ENCODE peak calls at places on chromosome 13, in nine cellular contexts. H, Q, O, C, U, Y, G, W and I are unnamed samples. For H3K9me3 and H3K4me1, the result is how much of the 10 kb centered on the place peaks cover.

GRCh38 chr13:42574011-42574410 is at the start of gene TNFSF11:
- DNase-seq in H (no peak), Q (no peak), C (no peak), Y (no peak), G (no peak), W (no peak), O (no peak), U (peak), I (peak)

GRCh38 chr13:113724780-113725315 is 34.2 kb upstream of the TMEM255B start:
- DNase-seq in W (peak), C (peak), H (peak), O (peak), U (peak), G (peak), Q (peak), Y (peak), I (peak)

GRCh38 chr13:28542804-28543203 is 47.9 kb upstream of the FLT1 start:
- DNase-seq in C (no peak), U (no peak), W (no peak), Q (no peak), H (no peak), O (no peak), Y (no peak), G (no peak), I (no peak)

GRCh38 chr13:45925151-45925550 is 73.6 kb upstream of the SIAH3 start:
- DNase-seq in Y (no peak), C (no peak), W (no peak), G (no peak), H (no peak), U (no peak), Q (no peak), O (no peak), I (no peak)

GRCh38 chr13:100497394-100497793 is 91.2 kb downstream of the GGACT start:
- DNase-seq in U (no peak), C (no peak), G (peak), Q (no peak), H (no peak), O (no peak), W (no peak), Y (no peak), I (no peak)

GRCh38 chr13:32581177-32581786 is 5.0 kb upstream of the PDS5B start:
- DNase-seq in U (no peak), O (no peak), Q (no peak), Y (peak), C (no peak), G (peak), W (no peak), H (no peak), I (peak)

GRCh38 chr13:40982772-40983171 is 36.3 kb downstream of the ELF1 start:
- DNase-seq in Y (no peak), C (no peak), W (peak), H (peak), U (no peak), G (peak), O (no peak), Q (no peak), I (peak)

GRCh38 chr13:52003551-52003950 is 7.7 kb downstream of the ATP7B start:
- DNase-seq in O (no peak), C (no peak), H (no peak), Y (no peak), Q (no peak), G (no peak), W (no peak), U (peak), I (no peak)

GRCh38 chr13:66795636-66796035 is 434.5 kb downstream of the PCDH9 start:
- DNase-seq in H (no peak), W (no peak), U (no peak), Q (no peak), C (no peak), O (no peak), Y (no peak), G (no peak), I (no peak)

GRCh38 chr13:24039621-24040475 is 120.7 kb upstream of the SPATA13 start:
- DNase-seq in U (no peak), O (no peak), H (peak), Q (no peak), C (no peak), G (no peak), W (no peak), Y (no peak), I (no peak)

GRCh38 chr13:46377554-46377953 is 9.5 kb downstream of the RUBCNL start:
- DNase-seq in H (no peak), Y (no peak), C (no peak), W (no peak), U (no peak), G (no peak), Q (no peak), O (no peak), I (no peak)

GRCh38 chr13:113083402-113084061 is 22.1 kb upstream of the F7 start:
- DNase-seq in U (no peak), G (peak), O (peak), H (no peak), W (no peak), Y (no peak), Q (no peak), C (no peak), I (no peak)

GRCh38 chr13:37481858-37482227 is 116.7 kb downstream of the POSTN start:
- DNase-seq in Y (no peak), H (no peak), W (no peak), C (no peak), G (no peak), Q (no peak), U (no peak), O (no peak), I (no peak)

GRCh38 chr13:40916207-40916998 is 102.7 kb downstream of the ELF1 start:
- DNase-seq in W (no peak), G (peak), H (no peak), Q (no peak), O (no peak), U (no peak), C (no peak), Y (no peak), I (no peak)

GRCh38 chr13:99384468-99384867 is 77.3 kb upstream of the GPR183 start:
- DNase-seq in W (no peak), C (no peak), G (no peak), H (no peak), U (no peak), O (no peak), Y (no peak), Q (no peak), I (no peak)

GRCh38 chr13:98575876-98576214 is 1.1 kb downstream of the STK24 start:
- DNase-seq in Y (no peak), C (no peak), O (no peak), U (no peak), W (no peak), G (no peak), Q (no peak), H (no peak), I (no peak)

GRCh38 chr13:107864543-107865460 is 350.5 kb downstream of the LIG4 start:
- DNase-seq in C (no peak), H (no peak), W (no peak), O (no peak), Q (no peak), G (peak), U (no peak), Y (peak), I (peak)

GRCh38 chr13:110920038-110920437 is 5.2 kb upstream of the ANKRD10 start:
- DNase-seq in O (no peak), G (no peak), Y (no peak), Q (peak), W (no peak), H (no peak), C (no peak), U (no peak), I (no peak)

GRCh38 chr13:112063309-112063626 is 3.7 kb upstream of the SOX1 start:
- DNase-seq in G (no peak), U (no peak), H (no peak), Q (no peak), C (no peak), W (no peak), Y (no peak), O (no peak), I (no peak)

GRCh38 chr13:107678075-107678689 is 537.2 kb downstream of the LIG4 start:
- DNase-seq in U (no peak), G (peak), O (no peak), W (no peak), Y (no peak), H (no peak), Q (no peak), C (no peak), I (peak)

GRCh38 chr13:51125495-51126226 is 14.6 kb upstream of the C13orf42 start:
- DNase-seq in H (peak), C (no peak), U (peak), G (peak), O (no peak), Q (peak), W (peak), Y (peak), I (peak)

GRCh38 chr13:44015808-44016207 is 136.1 kb downstream of the LACC1 start:
- DNase-seq in C (no peak), W (no peak), G (no peak), Q (no peak), Y (no peak), U (no peak), O (no peak), H (no peak), I (no peak)

GRCh38 chr13:101655435-101655834 is 203.0 kb downstream of the ITGBL1 start:
- DNase-seq in O (no peak), Q (no peak), C (no peak), Y (no peak), W (no peak), U (no peak), H (peak), G (peak), I (no peak)

GRCh38 chr13:44853641-44854040 is 135.6 kb downstream of the NUFIP1 start:
- DNase-seq in O (no peak), U (no peak), Q (peak), C (no peak), Y (peak), G (no peak), H (no peak), W (no peak), I (peak)

GRCh38 chr13:22062478-22063205 is 391.8 kb downstream of the FGF9 start:
- DNase-seq in Q (no peak), W (no peak), O (no peak), C (no peak), G (no peak), U (no peak), Y (no peak), H (no peak), I (no peak)

GRCh38 chr13:90091611-90092010 is 1255.9 kb upstream of the MIR17HG start:
- DNase-seq in H (no peak), C (no peak), W (no peak), Y (no peak), Q (no peak), U (no peak), O (no peak), G (no peak), I (no peak)

GRCh38 chr13:81927347-81927746 is 1586.4 kb upstream of the SPRY2 start:
- DNase-seq in W (no peak), C (no peak), O (no peak), Y (peak), U (no peak), G (no peak), H (no peak), Q (no peak), I (no peak)

GRCh38 chr13:113291997-113292862 is 4.8 kb upstream of the LAMP1 start:
- DNase-seq in G (peak), Q (no peak), W (no peak), H (no peak), U (no peak), Y (no peak), O (no peak), C (no peak), I (peak)

GRCh38 chr13:23868521-23868920 is 20.7 kb downstream of the MIPEP start:
- DNase-seq in C (no peak), O (no peak), H (no peak), U (no peak), G (peak), W (no peak), Y (no peak), Q (no peak), I (no peak)

GRCh38 chr13:111412251-111412650 is 91.8 kb downstream of the TEX29 start:
- DNase-seq in O (no peak), Y (no peak), G (no peak), U (no peak), C (no peak), Q (no peak), H (no peak), W (no peak), I (no peak)

GRCh38 chr13:109790071-109790470 is 3.7 kb upstream of the IRS2 start:
- DNase-seq in C (no peak), G (no peak), W (no peak), U (no peak), O (no peak), Y (no peak), H (no peak), Q (no peak), I (no peak)

GRCh38 chr13:99734013-99734693 is 232.9 kb downstream of the TM9SF2 start:
- DNase-seq in O (no peak), Q (no peak), Y (no peak), W (no peak), G (no peak), C (no peak), U (no peak), H (no peak), I (no peak)

GRCh38 chr13:47962237-47962636 is 38.8 kb downstream of the SUCLA2 start:
- DNase-seq in Q (no peak), H (no peak), W (no peak), Y (no peak), C (no peak), O (no peak), G (no peak), U (no peak), I (no peak)

GRCh38 chr13:47959468-47960088 is 41.5 kb downstream of the SUCLA2 start:
- DNase-seq in G (no peak), U (no peak), Y (no peak), W (no peak), O (no peak), C (no peak), Q (no peak), H (no peak), I (no peak)

GRCh38 chr13:47964863-47965262 is 36.2 kb downstream of the SUCLA2 start:
- DNase-seq in W (no peak), Y (no peak), C (no peak), H (no peak), G (no peak), Q (no peak), U (no peak), O (no peak), I (no peak)
- H3K9me3 ChIP-seq in W (under half), Y (under half), C (under half), H (under half), G (under half), Q (under half), U (under half), O (under half), I (under half)

GRCh38 chr13:95356916-95357315 is 55.7 kb upstream of the ABCC4 start:
- DNase-seq in W (no peak), C (no peak), Y (no peak), U (no peak), G (no peak), H (no peak), O (no peak), Q (no peak), I (no peak)

GRCh38 chr13:95362666-95363065 is 61.4 kb upstream of the ABCC4 start:
- DNase-seq in W (no peak), G (no peak), O (no peak), H (no peak), U (no peak), C (no peak), Y (no peak), Q (no peak), I (no peak)

GRCh38 chr13:95357875-95358274 is 56.6 kb upstream of the ABCC4 start:
- DNase-seq in G (no peak), Q (no peak), W (no peak), C (no peak), O (no peak), Y (no peak), U (no peak), H (no peak), I (no peak)

GRCh38 chr13:95360464-95361097 is 59.3 kb upstream of the ABCC4 start:
- DNase-seq in H (no peak), Y (no peak), O (no peak), U (no peak), W (no peak), C (no peak), G (peak), Q (no peak), I (no peak)

DNA sequence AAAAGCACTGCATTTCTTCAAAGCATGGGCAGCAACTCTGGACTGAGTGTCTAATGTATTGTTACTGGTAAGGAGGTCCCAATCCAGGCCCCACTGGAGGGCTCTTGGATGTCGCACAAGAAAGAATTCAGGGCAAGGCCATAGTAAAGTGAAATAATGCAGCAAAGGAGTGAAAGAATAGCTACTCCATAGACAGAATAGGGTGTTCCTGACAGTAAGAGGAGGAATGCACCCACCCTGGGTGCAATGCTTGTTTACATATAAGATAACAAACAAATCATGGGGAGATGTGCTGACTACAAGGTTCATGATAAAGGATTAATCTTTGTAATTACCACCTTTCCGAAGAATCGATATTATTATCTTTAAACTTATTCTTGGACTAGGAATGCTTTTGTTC is 58.8 kb upstream of the ABCC4 start:
- DNase-seq in H (no peak), Y (no peak), U (no peak), Q (no peak), G (no peak), C (no peak), O (no peak), W (no peak), I (no peak)
- H3K4me1 ChIP-seq in H (under half), Y (under half), U (under half), Q (under half), G (under half), C (under half), O (under half), W (under half), I (under half)

DNA sequence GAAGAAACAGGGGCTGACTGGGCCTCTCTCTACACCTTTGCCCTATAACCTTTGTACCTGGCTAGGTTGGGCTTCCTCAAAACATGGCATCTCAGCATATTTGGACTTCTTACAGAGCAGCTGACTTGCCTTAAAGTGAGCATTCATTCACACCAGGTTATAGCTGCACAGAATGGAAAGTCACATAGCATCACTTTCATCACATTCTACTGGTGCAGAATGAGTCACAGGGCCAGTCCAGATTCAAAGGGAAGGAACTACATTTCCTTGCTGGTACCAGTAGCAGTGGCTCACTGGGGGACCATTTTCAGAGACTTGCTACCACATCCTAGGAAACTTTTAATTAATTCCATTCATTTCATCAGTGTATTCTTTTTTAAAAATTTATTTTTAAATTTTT is 20.3 kb upstream of the TPTE2 start:
- DNase-seq in Y (no peak), Q (no peak), G (no peak), U (no peak), H (no peak), O (no peak), W (no peak), C (no peak), I (no peak)
- H3K9me3 ChIP-seq in Y (under half), Q (under half), G (under half), U (under half), H (under half), O (under half), W (under half), C (under half), I (under half)

GRCh38 chr13:74253161-74253560 is 119.0 kb upstream of the KLF12 start:
- DNase-seq in Q (no peak), W (no peak), C (no peak), U (no peak), Y (no peak), H (no peak), G (no peak), O (no peak), I (no peak)
- H3K4me1 ChIP-seq in Q (under half), W (under half), C (under half), U (under half), Y (under half), H (under half), G (under half), O (under half), I (under half)

GRCh38 chr13:102825921-102826706 is 19.7 kb upstream of the ERCC5 start:
- DNase-seq in Y (no peak), G (peak), C (no peak), Q (no peak), U (no peak), O (no peak), H (no peak), W (no peak), I (no peak)
- H3K9me3 ChIP-seq in Y (under half), G (under half), C (under half), Q (under half), U (under half), O (under half), H (under half), W (under half), I (under half)

GRCh38 chr13:30138511-30138910 is 168.8 kb downstream of the KATNAL1 start:
- DNase-seq in H (no peak), U (no peak), Y (no peak), W (no peak), Q (no peak), O (no peak), G (no peak), C (no peak), I (no peak)

GRCh38 chr13:30142502-30143211 is 164.7 kb downstream of the KATNAL1 start:
- DNase-seq in Q (no peak), G (peak), Y (peak), W (no peak), C (no peak), H (no peak), U (peak), O (no peak), I (peak)

GRCh38 chr13:30140973-30141372 is 166.4 kb downstream of the KATNAL1 start:
- DNase-seq in W (no peak), C (no peak), Q (no peak), H (no peak), O (no peak), U (no peak), G (no peak), Y (no peak), I (no peak)

GRCh38 chr13:30143671-30144400 is 163.5 kb downstream of the KATNAL1 start:
- DNase-seq in C (no peak), G (peak), O (no peak), H (no peak), Q (no peak), U (no peak), W (no peak), Y (no peak), I (peak)

DNA sequence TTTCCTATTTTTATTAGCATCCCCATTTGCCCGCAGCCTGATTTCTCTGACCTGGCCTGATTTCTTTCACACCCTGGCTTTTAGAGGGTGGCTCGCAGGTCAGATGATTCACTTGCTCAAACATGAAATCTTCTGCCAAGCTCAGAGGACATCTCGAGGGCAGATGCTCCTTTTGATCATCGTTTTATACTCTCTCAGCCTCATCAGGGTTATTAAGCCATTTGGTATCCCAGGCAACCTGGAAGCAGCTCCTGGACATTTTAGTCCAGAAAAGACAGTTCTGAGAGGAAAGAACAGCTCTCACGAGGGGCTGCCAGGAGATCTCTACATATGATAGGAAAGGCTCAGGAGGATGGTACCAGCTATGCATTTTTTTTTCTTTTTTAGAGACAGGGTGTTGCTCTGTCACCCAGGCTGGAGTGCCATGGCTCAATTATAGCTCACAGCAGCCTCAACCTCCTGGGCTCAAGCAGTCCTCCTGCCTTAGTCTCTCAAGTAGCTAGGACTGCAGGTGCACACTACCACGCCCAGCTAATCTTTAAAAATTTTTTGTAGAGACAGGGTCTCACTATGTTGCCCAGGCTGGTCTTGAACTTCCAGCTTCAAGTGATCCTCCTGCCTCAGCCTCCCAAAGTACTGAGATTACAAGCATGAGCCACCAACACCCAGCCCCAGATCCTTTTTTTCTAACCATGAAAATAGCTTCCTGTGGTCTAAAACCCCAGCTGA is 165.4 kb downstream of the KATNAL1 start:
- DNase-seq in Q (no peak), H (no peak), Y (no peak), W (no peak), G (no peak), C (no peak), U (no peak), O (no peak), I (no peak)
- H3K4me1 ChIP-seq in Q (under half), H (half or more), Y (under half), W (under half), G (under half), C (under half), U (under half), O (under half), I (under half)

GRCh38 chr13:18962168-18962734 is 219.4 kb downstream of the TUBA3C start:
- DNase-seq in G (no peak), H (no peak), U (no peak), C (no peak), O (no peak), Y (no peak), W (no peak), Q (no peak), I (no peak)
- H3K9me3 ChIP-seq in G (under half), H (under half), U (half or more), C (under half), O (under half), Y (half or more), W (under half), Q (under half), I (under half)

GRCh38 chr13:79992111-79992510 is 348.8 kb downstream of the SPRY2 start:
- DNase-seq in G (no peak), O (no peak), U (no peak), Q (no peak), Y (no peak), W (no peak), C (no peak), H (no peak), I (no peak)
- H3K4me1 ChIP-seq in G (under half), O (under half), U (under half), Q (under half), Y (under half), W (under half), C (under half), H (under half), I (under half)